ENCODE peak calls at places on chromosomes 16 and 17, in nine cellular contexts. V, X, L, I, A, Y, T, C and B are unnamed samples.

GRCh38 chr17:410674-411401 is 58.2 kb upstream of the RPH3AL start:
- DNase-seq in V (no peak), X (peak), L (peak), I (no peak), A (peak), Y (peak), T (no peak), C (no peak), B (peak)

GRCh38 chr17:19470529-19471261 is 59.7 kb downstream of the RNF112 start:
- DNase-seq in V (no peak), X (peak), L (peak), I (no peak), A (peak), Y (peak), T (peak), C (no peak), B (no peak)

GRCh38 chr17:21300601-21301571 is 16.4 kb downstream of the MAP2K3 start:
- DNase-seq in V (no peak), X (no peak), L (no peak), I (no peak), A (no peak), Y (no peak), T (no peak), C (peak), B (no peak)

GRCh38 chr16:27806986-27807385 is 256.5 kb downstream of the GSG1L start:
- DNase-seq in V (no peak), X (no peak), L (no peak), I (no peak), A (no peak), Y (no peak), T (no peak), C (no peak), B (no peak)

GRCh38 chr17:10337976-10338375 is 34.8 kb downstream of the MYH13 start:
- DNase-seq in V (peak), X (no peak), L (no peak), I (no peak), A (no peak), Y (peak), T (no peak), C (no peak), B (no peak)

GRCh38 chr17:74512624-74513084 is 18.6 kb downstream of the CD300LB start:
- DNase-seq in V (no peak), X (no peak), L (no peak), I (peak), A (no peak), Y (peak), T (no peak), C (peak), B (no peak)

GRCh38 chr17:45904886-45905285 is 10.5 kb downstream of the MAPT start:
- DNase-seq in V (no peak), X (no peak), L (peak), I (no peak), A (no peak), Y (no peak), T (no peak), C (no peak), B (no peak)

GRCh38 chr16:73126453-73126853 is 78.5 kb upstream of the ZFHX3 start:
- DNase-seq in V (peak), X (peak), L (no peak), I (no peak), A (peak), Y (peak), T (peak), C (no peak), B (no peak)

GRCh38 chr17:33050611-33051140 is 59.0 kb downstream of the SPACA3 start:
- DNase-seq in V (no peak), X (no peak), L (no peak), I (no peak), A (no peak), Y (no peak), T (no peak), C (no peak), B (no peak)

GRCh38 chr16:77336637-77337036 is 98.2 kb downstream of the ADAMTS18 start:
- DNase-seq in V (no peak), X (peak), L (peak), I (no peak), A (no peak), Y (peak), T (no peak), C (no peak), B (no peak)

GRCh38 chr16:74651841-74652240 is 14.8 kb downstream of the RFWD3 start:
- DNase-seq in V (no peak), X (no peak), L (no peak), I (no peak), A (no peak), Y (no peak), T (no peak), C (no peak), B (no peak)

GRCh38 chr16:917591-918061 is 53.2 kb downstream of the LMF1 start:
- DNase-seq in V (no peak), X (no peak), L (no peak), I (no peak), A (no peak), Y (no peak), T (no peak), C (no peak), B (no peak)

GRCh38 chr17:34306466-34306865 is 12.8 kb upstream of the CCL8 start:
- DNase-seq in V (no peak), X (peak), L (peak), I (peak), A (no peak), Y (peak), T (no peak), C (no peak), B (no peak)

GRCh38 chr16:89722392-89723278 is 1.3 kb downstream of the ZNF276 start:
- DNase-seq in V (no peak), X (peak), L (peak), I (no peak), A (peak), Y (peak), T (peak), C (peak), B (peak)

GRCh38 chr17:70060415-70060814 is 14.6 kb upstream of the KCNJ16 start:
- DNase-seq in V (no peak), X (peak), L (no peak), I (no peak), A (no peak), Y (no peak), T (no peak), C (no peak), B (no peak)

GRCh38 chr16:78780808-78781207 is 681.4 kb downstream of the WWOX start:
- DNase-seq in V (no peak), X (no peak), L (no peak), I (no peak), A (no peak), Y (no peak), T (no peak), C (no peak), B (no peak)

GRCh38 chr16:4607841-4608703 is 6.6 kb downstream of the UBALD1 start:
- DNase-seq in V (no peak), X (no peak), L (no peak), I (no peak), A (no peak), Y (no peak), T (no peak), C (no peak), B (no peak)

GRCh38 chr17:40562841-40563370 is 2.4 kb downstream of the CCR7 start:
- DNase-seq in V (no peak), X (no peak), L (no peak), I (peak), A (no peak), Y (no peak), T (no peak), C (no peak), B (peak)

DNA sequence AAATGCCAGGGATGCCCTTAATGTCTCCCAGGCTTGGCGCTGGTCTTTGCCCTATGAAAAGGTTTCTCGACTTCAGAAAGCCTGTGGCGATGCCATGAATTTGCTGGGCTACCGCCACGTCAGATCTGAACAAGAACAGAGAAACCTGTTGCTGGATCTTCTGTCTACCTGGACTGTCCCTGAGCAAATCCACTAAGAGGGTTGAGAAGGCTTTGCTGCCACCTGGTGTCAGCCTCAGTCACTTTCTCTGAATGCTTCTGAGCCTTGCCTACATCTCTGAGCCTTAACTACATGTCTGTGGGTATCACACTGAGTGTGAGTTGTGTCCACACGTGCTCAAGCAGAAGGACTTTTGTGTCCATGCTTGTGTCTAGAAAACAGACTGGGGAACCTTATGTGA is 11.4 kb downstream of the CHST4 start:
- DNase-seq in V (no peak), X (peak), L (peak), I (no peak), A (no peak), Y (peak), T (no peak), C (peak), B (no peak)
- TF ChIP-seq CTCF in V (peak), X (peak), L (peak), I (peak), A (no peak), Y (peak), T (peak), C (peak), B (peak)

DNA sequence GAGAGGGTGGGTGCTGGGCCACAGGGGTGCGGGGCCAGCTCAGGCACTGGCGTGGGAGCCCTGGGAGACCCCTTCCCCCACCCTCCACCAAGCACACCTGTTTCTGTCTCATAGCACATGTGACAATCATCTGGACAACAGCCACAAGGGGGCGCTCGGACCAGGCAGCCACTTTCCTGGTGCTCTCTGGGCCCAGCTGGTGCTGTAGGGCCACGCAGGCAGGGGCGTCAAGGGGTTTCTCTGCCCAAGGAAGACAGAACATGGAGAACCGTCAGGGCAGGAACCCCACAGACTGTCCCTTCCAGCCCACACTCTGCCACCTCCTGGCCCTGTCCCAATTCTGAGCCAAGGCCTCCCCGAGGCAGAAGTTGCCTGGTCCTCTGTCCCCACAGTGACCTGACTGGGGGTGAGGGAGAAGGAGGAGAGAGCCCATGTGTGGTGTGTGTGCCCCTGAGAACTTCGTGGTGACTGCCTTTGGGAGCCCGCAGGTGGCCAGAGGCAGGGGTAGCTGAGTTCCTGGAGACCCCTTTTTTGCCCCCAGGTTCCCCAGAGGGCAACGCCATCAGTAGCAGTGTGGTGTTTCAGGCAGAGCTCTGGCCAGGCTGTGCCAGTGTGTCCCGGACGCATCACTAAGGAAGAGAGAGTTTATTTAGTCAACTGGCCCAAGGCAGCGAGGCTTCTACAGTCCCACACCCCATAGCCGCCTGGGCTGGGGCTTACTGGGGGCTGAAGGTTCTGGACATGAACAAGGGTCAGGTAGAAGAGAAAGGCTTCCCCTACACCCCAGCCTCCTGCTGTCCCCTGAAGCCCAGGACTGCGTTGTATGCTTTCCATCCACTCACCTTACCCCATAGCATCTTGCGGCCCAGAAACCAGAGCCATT is 3.1 kb upstream of the SETD6 start:
- DNase-seq in V (no peak), X (peak), L (peak), I (peak), A (peak), Y (peak), T (peak), C (peak), B (peak)
- TF ChIP-seq CTCF in V (peak), X (peak), L (peak), I (peak), A (peak), Y (peak), T (peak), C (peak), B (peak)

GRCh38 chr17:28881533-28882056 is 15.9 kb downstream of the FLOT2 start:
- DNase-seq in V (no peak), X (no peak), L (no peak), I (no peak), A (no peak), Y (no peak), T (no peak), C (no peak), B (no peak)

GRCh38 chr17:28878158-28878910 is 19.2 kb downstream of the FLOT2 start:
- DNase-seq in V (no peak), X (peak), L (no peak), I (no peak), A (no peak), Y (peak), T (no peak), C (no peak), B (no peak)

GRCh38 chr17:28880572-28880945 is 17.0 kb downstream of the FLOT2 start:
- DNase-seq in V (no peak), X (no peak), L (no peak), I (no peak), A (no peak), Y (no peak), T (no peak), C (no peak), B (no peak)

GRCh38 chr17:28879886-28880571 is 17.5 kb downstream of the FLOT2 start:
- DNase-seq in V (no peak), X (no peak), L (no peak), I (no peak), A (no peak), Y (no peak), T (no peak), C (no peak), B (no peak)

GRCh38 chr17:28878981-28879380 is 18.6 kb downstream of the FLOT2 start:
- DNase-seq in V (no peak), X (peak), L (peak), I (no peak), A (no peak), Y (peak), T (no peak), C (peak), B (no peak)
- TF ChIP-seq CTCF in V (peak), X (peak), L (peak), I (peak), A (no peak), Y (peak), T (no peak), C (peak), B (no peak)

GRCh38 chr16:86787538-86787937 is 209.2 kb downstream of the FOXL1 start:
- DNase-seq in V (no peak), X (no peak), L (no peak), I (no peak), A (no peak), Y (no peak), T (no peak), C (no peak), B (no peak)
- TF ChIP-seq CTCF in V (no peak), X (no peak), L (no peak), I (no peak), A (no peak), Y (no peak), T (no peak), C (no peak), B (no peak)

GRCh38 chr16:55543470-55543869 is 23.0 kb upstream of the CAPNS2 start:
- DNase-seq in V (no peak), X (peak), L (peak), I (no peak), A (no peak), Y (peak), T (no peak), C (no peak), B (no peak)
- TF ChIP-seq CTCF in V (no peak), X (peak), L (peak), I (peak), A (peak), Y (peak), T (peak), C (no peak), B (no peak)

DNA sequence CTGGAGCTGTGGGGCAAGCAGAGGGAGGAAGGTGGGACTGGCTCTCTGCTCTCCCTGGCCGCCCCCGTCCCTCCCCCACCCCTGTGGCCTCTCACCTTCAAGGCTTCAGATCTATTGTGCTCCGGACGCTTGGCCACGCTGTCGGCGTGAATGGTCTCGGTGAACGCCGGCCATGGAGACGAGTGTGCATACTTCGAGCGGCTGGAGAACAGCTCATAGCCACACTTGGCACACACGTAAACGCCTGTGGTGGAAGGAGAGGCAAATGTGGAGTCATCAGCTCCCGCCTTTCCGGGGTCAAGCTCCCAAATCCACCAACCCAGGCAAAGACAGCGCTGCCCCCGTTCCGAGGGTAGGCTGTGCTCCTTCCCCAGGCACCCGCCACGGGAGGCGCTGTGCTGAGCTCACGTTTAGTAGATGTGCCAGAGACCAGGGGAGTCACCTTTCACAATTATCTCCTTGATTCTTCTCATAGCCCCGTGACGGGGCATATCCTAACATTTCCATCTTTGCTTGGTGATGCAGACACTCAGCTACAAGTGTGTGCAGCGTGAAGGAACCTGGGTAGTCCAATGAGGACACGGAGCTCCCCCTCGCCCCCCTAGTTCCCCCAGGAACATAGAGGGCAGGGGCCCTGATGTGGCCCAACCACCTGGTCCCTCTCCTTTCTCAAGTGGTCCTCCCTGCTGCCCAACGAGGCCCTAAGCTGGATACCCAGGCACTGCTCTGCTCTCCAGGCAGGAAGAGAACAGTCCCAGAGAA is 1.7 kb downstream of the MSRB1 start:
- DNase-seq in V (no peak), X (peak), L (peak), I (no peak), A (no peak), Y (peak), T (no peak), C (no peak), B (no peak)
- TF ChIP-seq CTCF in V (no peak), X (peak), L (peak), I (no peak), A (no peak), Y (no peak), T (no peak), C (no peak), B (no peak)

GRCh38 chr17:5297245-5297644 is 15.2 kb downstream of the RABEP1 start:
- DNase-seq in V (no peak), X (no peak), L (no peak), I (no peak), A (no peak), Y (no peak), T (no peak), C (no peak), B (no peak)
- TF ChIP-seq CTCF in V (no peak), X (no peak), L (no peak), I (no peak), A (no peak), Y (no peak), T (no peak), C (no peak), B (no peak)

DNA sequence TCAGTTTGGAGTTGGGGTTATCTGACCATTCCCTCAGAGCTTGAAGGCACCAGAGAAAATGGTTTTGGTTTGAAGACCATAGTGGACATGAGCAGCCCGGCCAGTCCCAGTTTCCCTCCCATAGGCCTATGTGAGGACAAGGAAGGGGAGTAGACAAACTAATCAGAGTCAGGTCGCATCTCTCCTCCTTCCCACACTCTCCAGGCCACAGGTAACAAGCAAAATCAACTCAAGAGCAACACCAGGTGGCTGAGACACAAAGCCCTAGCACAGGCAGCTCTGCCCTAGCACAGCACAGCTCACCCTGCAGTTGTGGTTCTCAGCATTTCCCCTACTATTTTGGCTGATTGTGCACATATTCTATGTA is 7.2 kb downstream of the SUPT4H1 start:
- DNase-seq in V (no peak), X (no peak), L (no peak), I (no peak), A (no peak), Y (no peak), T (no peak), C (no peak), B (peak)
- TF ChIP-seq CTCF in V (no peak), X (no peak), L (no peak), I (no peak), A (no peak), Y (no peak), T (no peak), C (peak), B (peak)

DNA sequence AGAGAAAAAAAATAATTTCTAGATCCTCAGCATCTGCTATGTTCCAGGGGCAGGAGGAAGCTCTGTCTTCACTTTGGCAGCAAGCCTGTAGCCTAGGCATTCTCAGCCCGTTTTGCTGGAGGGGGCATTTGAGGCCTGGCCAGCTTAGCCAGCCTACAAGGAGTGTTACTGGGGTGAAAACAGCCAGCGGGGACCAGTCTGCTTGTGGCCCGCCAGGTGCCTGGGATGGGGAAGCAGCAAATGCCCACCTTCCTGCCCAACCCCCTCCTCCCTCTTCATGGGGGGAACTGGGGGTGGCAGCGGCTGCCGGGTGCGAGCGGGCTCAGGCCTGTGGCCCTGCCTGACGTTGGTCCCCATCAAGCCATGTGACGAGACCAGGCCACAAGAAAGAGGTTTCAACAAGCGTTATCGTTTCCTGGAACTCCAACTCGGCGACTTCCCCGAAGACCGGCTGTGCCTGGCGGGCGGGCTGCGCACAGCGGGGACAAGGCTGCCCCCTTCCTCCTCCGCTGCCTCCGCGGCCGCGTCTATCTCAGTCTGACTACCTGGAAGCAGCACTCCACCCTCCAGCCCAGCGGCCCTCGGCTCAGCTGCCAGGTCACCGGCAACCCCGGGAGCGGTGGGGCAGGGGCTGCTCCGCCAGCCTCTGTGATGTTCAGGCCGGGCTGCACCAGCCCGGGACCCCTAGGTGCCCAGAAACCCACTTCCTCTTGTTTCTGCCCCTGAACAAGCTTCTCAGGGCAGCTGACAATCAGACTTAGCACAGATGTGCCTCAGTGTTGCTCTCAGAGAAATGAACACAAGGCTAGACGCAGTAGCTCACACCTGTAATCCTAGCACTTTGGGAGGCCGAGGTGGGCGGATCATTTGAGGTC is 22.9 kb downstream of the SOCS1 start:
- DNase-seq in V (no peak), X (no peak), L (no peak), I (no peak), A (no peak), Y (no peak), T (no peak), C (peak), B (peak)
- TF ChIP-seq CTCF in V (no peak), X (no peak), L (no peak), I (no peak), A (no peak), Y (no peak), T (no peak), C (peak), B (no peak)

GRCh38 chr17:42459256-42459982 is 741 bp downstream of the ATP6V0A1 start:
- DNase-seq in V (no peak), X (peak), L (peak), I (no peak), A (peak), Y (peak), T (peak), C (no peak), B (no peak)
- TF ChIP-seq CTCF in V (peak), X (peak), L (peak), I (peak), A (peak), Y (peak), T (peak), C (peak), B (no peak)